ENCODE peak calls at places on chromosomes 13 and 19, in ten cellular contexts. X is breast epithelium, K is type B pancreatic cell, T is fibroblast of pulmonary artery, R is ovary, Y is heart right ventricle, S is transverse colon, D is hepatocyte, W is epithelial cell of esophagus, M is brain microvascular endothelial cell. H is an unnamed sample.

GRCh38 chr19:15260939-15261338 is 28.7 kb upstream of the EPHX3 start:
- DNase-seq in K (no peak), R (no peak), S (no peak), M (no peak), W (no peak), X (no peak), Y (no peak), T (peak; percentile 33), D (no peak), H (peak; percentile 17)

GRCh38 chr19:50933640-50934039 is 19.2 kb downstream of the KLK5 start:
- DNase-seq in Y (no peak), X (no peak), M (peak; percentile 7), S (no peak), T (peak; percentile 29), D (no peak), K (no peak), R (no peak), W (peak; percentile 82), H (no peak)

GRCh38 chr19:47699360-47699917 is 13.8 kb upstream of the EHD2 start:
- DNase-seq in T (peak; percentile 41), R (peak; percentile 62), X (peak; percentile 68), M (no peak), W (peak; percentile 45), S (peak; percentile 52), Y (no peak), D (peak; percentile 69), K (no peak), H (peak; percentile 69)

GRCh38 chr19:53195265-53195879 is 2.2 kb upstream of the ZNF665 start:
- DNase-seq in K (no peak), R (peak; percentile 79), Y (peak; percentile 83), T (peak; percentile 89), M (peak; percentile 82), W (peak; percentile 87), D (peak; percentile 90), X (peak; percentile 78), S (peak; percentile 84), H (peak; percentile 86)

GRCh38 chr13:99467764-99468163 is 33.5 kb upstream of the TM9SF2 start:
- DNase-seq in X (no peak), W (peak; percentile 65), M (peak; percentile 75), Y (no peak), T (peak; percentile 46), S (no peak), R (no peak), D (peak; percentile 28), K (no peak), H (no peak)

GRCh38 chr13:46858163-46858562 is 38.7 kb downstream of the HTR2A start:
- DNase-seq in S (no peak), W (no peak), D (no peak), K (no peak), Y (no peak), M (no peak), R (no peak), X (no peak), T (no peak), H (no peak)

GRCh38 chr13:53336441-53337160 is 308.0 kb downstream of the OLFM4 start:
- DNase-seq in T (no peak), W (no peak), R (no peak), M (no peak), S (no peak), Y (no peak), X (no peak), K (no peak), D (no peak), H (no peak)

GRCh38 chr13:31887311-31887710 is 144.3 kb upstream of the FRY start:
- DNase-seq in M (peak; percentile 20), D (no peak), X (no peak), T (peak; percentile 81), W (no peak), S (no peak), Y (no peak), K (no peak), R (no peak), H (no peak)

GRCh38 chr19:6723108-6723618 is 2.7 kb upstream of the C3 start:
- DNase-seq in X (no peak), R (peak; percentile 83), K (no peak), M (no peak), D (peak; percentile 60), W (peak; percentile 42), S (no peak), T (peak; percentile 83), Y (no peak), H (no peak)

GRCh38 chr19:41998246-41999020 is 4.4 kb upstream of the ATP1A3 start:
- DNase-seq in D (peak; percentile 61), S (peak; percentile 43), R (no peak), X (no peak), W (peak; percentile 58), M (peak; percentile 6), Y (no peak), K (no peak), T (peak; percentile 29), H (peak; percentile 69)

GRCh38 chr19:12318782-12319413 is 14.5 kb downstream of the ZNF563 start:
- DNase-seq in D (no peak), S (no peak), T (no peak), M (no peak), X (no peak), R (no peak), W (no peak), K (no peak), Y (no peak), H (no peak)

GRCh38 chr19:12834976-12835757 is 788 bp upstream of the RTBDN start:
- DNase-seq in Y (no peak), D (peak; percentile 51), X (no peak), W (no peak), K (no peak), R (peak; percentile 50), S (peak; percentile 35), M (no peak), T (no peak), H (peak; percentile 51)

GRCh38 chr13:77521595-77522367 is 13.7 kb upstream of the SCEL start:
- DNase-seq in W (peak; percentile 88), K (no peak), T (peak; percentile 54), M (no peak), S (no peak), D (no peak), R (no peak), Y (no peak), X (no peak), H (no peak)

GRCh38 chr13:109884462-109884861 is 98.1 kb upstream of the IRS2 start:
- DNase-seq in S (no peak), D (no peak), W (no peak), K (no peak), Y (no peak), M (no peak), X (no peak), T (no peak), R (no peak), H (no peak)

GRCh38 chr19:5690955-5691204 is 785 bp downstream of the RPL36 start:
- DNase-seq in T (no peak), M (no peak), K (no peak), R (no peak), Y (no peak), D (no peak), S (peak; percentile 45), W (peak; percentile 35), X (no peak), H (no peak)

GRCh38 chr19:16418597-16418962 is 53.2 kb downstream of the EPS15L1 start:
- DNase-seq in K (no peak), T (no peak), R (no peak), W (no peak), X (no peak), M (no peak), D (no peak), S (no peak), Y (no peak), H (no peak)

GRCh38 chr13:44015133-44015532 is 135.4 kb downstream of the LACC1 start:
- DNase-seq in M (no peak), R (no peak), T (no peak), D (no peak), K (no peak), Y (no peak), S (no peak), W (no peak), X (no peak), H (no peak)

GRCh38 chr13:41917641-41918040 is 43.3 kb downstream of the VWA8 start:
- DNase-seq in W (peak; percentile 45), X (no peak), Y (no peak), D (no peak), T (peak; percentile 66), R (no peak), K (no peak), S (no peak), M (peak; percentile 53), H (peak; percentile 37)

GRCh38 chr13:101398191-101398590 is 18.1 kb downstream of the NALCN start:
- DNase-seq in T (peak; percentile 10), D (no peak), R (no peak), M (peak; percentile 39), K (no peak), S (no peak), W (peak; percentile 71), X (no peak), Y (no peak), H (no peak)

GRCh38 chr19:37695144-37695899 is 24.2 kb downstream of the ZNF607 start:
- DNase-seq in M (no peak), R (no peak), K (no peak), T (no peak), X (no peak), W (no peak), S (no peak), Y (no peak), D (no peak), H (no peak)

GRCh38 chr13:41352935-41353801 is 42.1 kb downstream of the NAA16 start:
- DNase-seq in R (no peak), T (peak; percentile 80), W (peak; percentile 80), X (no peak), D (peak; percentile 51), M (peak; percentile 81), Y (peak; percentile 13), K (no peak), S (no peak), H (peak; percentile 65)

GRCh38 chr19:2609389-2610116 is 92.9 kb downstream of the GNG7 start:
- DNase-seq in K (no peak), W (no peak), S (no peak), R (peak; percentile 29), T (no peak), Y (no peak), X (no peak), M (no peak), D (no peak), H (no peak)
- TF ChIP-seq CTCF in K (no peak), W (no peak), S (no peak), R (no peak), T (no peak), Y (no peak), X (no peak), M (no peak), D (no peak), H (no peak)

GRCh38 chr13:40109324-40109958 is 454.0 kb downstream of the COG6 start:
- DNase-seq in W (peak; percentile 98), Y (no peak), X (no peak), S (no peak), R (no peak), T (peak; percentile 97), K (no peak), D (peak; percentile 34), M (peak; percentile 96), H (no peak)
- TF ChIP-seq CTCF in W (no peak), Y (no peak), X (no peak), S (no peak), R (no peak), T (no peak), K (no peak), D (no peak), M (no peak), H (no peak)

GRCh38 chr19:1230585-1231489 is 7.0 kb downstream of the CBARP start:
- DNase-seq in Y (no peak), W (no peak), X (no peak), T (no peak), D (no peak), S (no peak), K (no peak), R (no peak), M (no peak), H (no peak)
- TF ChIP-seq CTCF in Y (no peak), W (no peak), X (no peak), T (no peak), D (no peak), S (no peak), K (no peak), R (no peak), M (no peak), H (no peak)

GRCh38 chr19:56748443-56748842 is 76.9 kb upstream of the ZNF835 start:
- DNase-seq in S (no peak), W (no peak), R (no peak), M (peak; percentile 7), X (no peak), T (peak; percentile 7), Y (no peak), K (no peak), D (no peak), H (peak; percentile 4)
- TF ChIP-seq CTCF in S (peak; percentile 35), W (no peak), R (peak; percentile 82), M (no peak), X (no peak), T (no peak), Y (peak; percentile 72), K (peak; percentile 37), D (no peak), H (peak; percentile 41)